ENCODE peak calls at places on chromosomes 11 and 22, in four cellular contexts. One of them, this sample, is unnamed.

GRCh38 chr11:1308745-1309497 is 511 bp downstream of the TOLLIP start:
- DNase-seq in body of pancreas: no peak
- DNase-seq in stomach: no peak
- DNase-seq in thyroid gland: no peak
- DNase-seq in this sample: no peak

GRCh38 chr22:46149493-46149997 is 781 bp upstream of the PPARA start:
- DNase-seq in stomach: peak
- DNase-seq in body of pancreas: peak
- DNase-seq in thyroid gland: peak
- DNase-seq in this sample: peak

GRCh38 chr11:108340958-108341357 is 118.1 kb downstream of the ATM start:
- DNase-seq in body of pancreas: no peak
- DNase-seq in thyroid gland: no peak
- DNase-seq in stomach: no peak
- DNase-seq in this sample: no peak

GRCh38 chr11:2204361-2205213 is 33.0 kb upstream of the TH start:
- DNase-seq in thyroid gland: no peak
- DNase-seq in stomach: no peak
- DNase-seq in body of pancreas: peak
- DNase-seq in this sample: no peak

GRCh38 chr11:20014067-20014402 is 146.2 kb downstream of the DBX1 start:
- DNase-seq in stomach: no peak
- DNase-seq in body of pancreas: no peak
- DNase-seq in thyroid gland: no peak
- DNase-seq in this sample: no peak

GRCh38 chr11:19868281-19868821 is 155.7 kb downstream of the NAV2 start:
- DNase-seq in stomach: no peak
- DNase-seq in thyroid gland: peak
- DNase-seq in body of pancreas: no peak
- DNase-seq in this sample: no peak

GRCh38 chr11:2213890-2214526 is 42.4 kb upstream of the TH start:
- DNase-seq in stomach: no peak
- DNase-seq in body of pancreas: no peak
- DNase-seq in thyroid gland: no peak
- DNase-seq in this sample: no peak

GRCh38 chr22:41436322-41437113 is 10.1 kb downstream of the TOB2 start:
- DNase-seq in thyroid gland: no peak
- DNase-seq in stomach: no peak
- DNase-seq in body of pancreas: no peak
- DNase-seq in this sample: no peak

GRCh38 chr22:19085233-19086043 is 36.8 kb downstream of the DGCR2 start:
- DNase-seq in stomach: no peak
- DNase-seq in body of pancreas: no peak
- DNase-seq in thyroid gland: no peak
- DNase-seq in this sample: peak

GRCh38 chr22:47033648-47034000 is 271.2 kb downstream of the TBC1D22A start:
- DNase-seq in stomach: no peak
- DNase-seq in body of pancreas: no peak
- DNase-seq in thyroid gland: no peak
- DNase-seq in this sample: no peak

GRCh38 chr11:35148163-35148562 is 9.2 kb downstream of the CD44 start:
- DNase-seq in body of pancreas: no peak
- DNase-seq in thyroid gland: no peak
- DNase-seq in stomach: no peak
- DNase-seq in this sample: no peak

GRCh38 chr11:111006207-111006606 is 239.3 kb upstream of the POU2AF2 start:
- DNase-seq in stomach: no peak
- DNase-seq in body of pancreas: no peak
- DNase-seq in thyroid gland: no peak
- DNase-seq in this sample: no peak

GRCh38 chr11:19905280-19905853 is 192.7 kb downstream of the NAV2 start:
- DNase-seq in body of pancreas: no peak
- DNase-seq in thyroid gland: no peak
- DNase-seq in stomach: no peak
- DNase-seq in this sample: no peak

GRCh38 chr22:19118601-19118880 is 3.7 kb downstream of the DGCR2 start:
- DNase-seq in stomach: no peak
- DNase-seq in body of pancreas: no peak
- DNase-seq in thyroid gland: no peak
- DNase-seq in this sample: no peak

GRCh38 chr11:134973801-134974200 is 561.8 kb upstream of the B3GAT1 start:
- DNase-seq in stomach: no peak
- DNase-seq in thyroid gland: no peak
- DNase-seq in body of pancreas: no peak
- DNase-seq in this sample: no peak

GRCh38 chr11:122691751-122692150 is 36.2 kb downstream of the UBASH3B start:
- DNase-seq in body of pancreas: no peak
- DNase-seq in thyroid gland: no peak
- DNase-seq in stomach: no peak
- DNase-seq in this sample: no peak

GRCh38 chr22:41971431-41971830 is 2.2 kb downstream of the SEPTIN3 start:
- DNase-seq in stomach: no peak
- DNase-seq in body of pancreas: no peak
- DNase-seq in thyroid gland: no peak
- DNase-seq in this sample: no peak

GRCh38 chr11:17930544-17931144 is 82.2 kb downstream of the SERGEF start:
- DNase-seq in body of pancreas: no peak
- DNase-seq in thyroid gland: no peak
- DNase-seq in stomach: no peak
- DNase-seq in this sample: no peak

GRCh38 chr11:112612283-112612849 is 348.9 kb upstream of the NCAM1 start:
- DNase-seq in body of pancreas: no peak
- DNase-seq in thyroid gland: no peak
- DNase-seq in stomach: no peak
- DNase-seq in this sample: no peak

GRCh38 chr22:17167486-17167885 is 8.4 kb upstream of the HDHD5 start:
- DNase-seq in stomach: peak
- DNase-seq in thyroid gland: peak
- DNase-seq in body of pancreas: peak
- DNase-seq in this sample: no peak

GRCh38 chr11:64872790-64873488 is 5.5 kb downstream of the EHD1 start:
- DNase-seq in thyroid gland: no peak
- DNase-seq in body of pancreas: no peak
- DNase-seq in stomach: no peak
- DNase-seq in this sample: no peak

GRCh38 chr22:40525250-40525884 is 111.2 kb downstream of the MRTFA start:
- DNase-seq in stomach: peak
- DNase-seq in thyroid gland: peak
- DNase-seq in body of pancreas: peak
- DNase-seq in this sample: peak

GRCh38 chr11:68099474-68100405 is 21.4 kb downstream of the CHKA start:
- DNase-seq in thyroid gland: peak
- DNase-seq in stomach: peak
- DNase-seq in body of pancreas: peak
- DNase-seq in this sample: peak

GRCh38 chr22:37953437-37954179 is at the start of the genes C22orf23 and POLR2F:
- DNase-seq in body of pancreas: peak
- DNase-seq in thyroid gland: peak
- DNase-seq in stomach: peak
- DNase-seq in this sample: peak
- TF ChIP-seq POLR2A in body of pancreas: peak
- TF ChIP-seq POLR2A in thyroid gland: peak
- TF ChIP-seq POLR2A in stomach: no peak
- TF ChIP-seq POLR2A in this sample: peak

DNA sequence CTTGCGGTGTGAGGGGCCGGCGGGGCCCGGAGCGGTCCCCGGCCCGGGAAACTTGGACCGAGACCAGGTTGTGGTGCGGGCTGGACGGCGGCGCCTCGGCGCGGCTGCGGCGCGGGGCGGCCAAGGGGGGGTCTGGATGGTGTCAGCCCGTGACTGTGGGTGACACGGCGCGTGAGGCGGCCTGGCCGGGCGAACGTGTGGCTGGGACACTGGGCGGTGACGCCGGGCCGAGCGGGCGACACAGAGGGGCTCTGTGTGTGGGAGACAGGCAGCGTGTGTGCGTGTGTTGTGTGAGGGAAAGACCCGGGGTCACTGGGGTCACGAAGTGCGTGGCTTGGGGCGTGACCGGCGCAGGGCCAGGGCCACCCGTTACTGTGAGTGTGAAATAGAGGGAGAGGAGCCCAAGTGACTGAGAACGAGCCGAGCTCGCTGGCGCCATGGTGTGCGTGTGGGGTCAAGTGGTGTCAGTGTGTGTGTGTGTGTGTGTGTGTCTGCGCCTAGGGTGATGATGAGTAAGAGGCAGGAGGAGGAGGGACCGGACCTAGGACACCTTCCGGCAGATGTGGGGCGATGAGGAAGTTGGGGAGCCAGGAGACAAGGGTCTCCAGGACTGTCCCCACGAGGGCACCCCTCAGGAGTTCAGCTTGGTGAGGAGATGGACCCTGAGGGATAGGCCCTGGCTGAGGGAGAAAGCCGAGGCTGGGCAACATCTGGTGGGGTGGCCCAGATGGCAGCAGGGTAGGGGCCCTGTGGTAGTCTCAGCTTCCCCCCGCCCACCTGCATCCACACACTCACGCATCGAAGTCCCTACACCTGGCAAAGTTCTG is 817 bp downstream of the RELT start:
- DNase-seq in body of pancreas: peak
- DNase-seq in stomach: peak
- DNase-seq in thyroid gland: peak
- DNase-seq in this sample: peak
- TF ChIP-seq POLR2A in body of pancreas: peak
- TF ChIP-seq POLR2A in stomach: no peak
- TF ChIP-seq POLR2A in thyroid gland: no peak
- TF ChIP-seq POLR2A in this sample: no peak

GRCh38 chr11:86726118-86726748 is 53.8 kb upstream of the ME3 start:
- DNase-seq in thyroid gland: no peak
- DNase-seq in stomach: no peak
- DNase-seq in body of pancreas: no peak
- DNase-seq in this sample: no peak

GRCh38 chr11:86722041-86722440 is 49.6 kb upstream of the ME3 start:
- DNase-seq in body of pancreas: no peak
- DNase-seq in stomach: no peak
- DNase-seq in thyroid gland: no peak
- DNase-seq in this sample: no peak

GRCh38 chr11:86719781-86720463 is 47.5 kb upstream of the ME3 start:
- DNase-seq in thyroid gland: no peak
- DNase-seq in stomach: no peak
- DNase-seq in body of pancreas: no peak
- DNase-seq in this sample: no peak

GRCh38 chr11:86724137-86724536 is 51.7 kb upstream of the ME3 start:
- DNase-seq in stomach: no peak
- DNase-seq in body of pancreas: no peak
- DNase-seq in thyroid gland: no peak
- DNase-seq in this sample: no peak

GRCh38 chr11:86722748-86723147 is 50.3 kb upstream of the ME3 start:
- DNase-seq in thyroid gland: no peak
- DNase-seq in body of pancreas: no peak
- DNase-seq in stomach: no peak
- DNase-seq in this sample: no peak
- TF ChIP-seq POLR2A in thyroid gland: no peak
- TF ChIP-seq POLR2A in body of pancreas: no peak
- TF ChIP-seq POLR2A in stomach: no peak
- TF ChIP-seq POLR2A in this sample: no peak

GRCh38 chr22:25169278-25170031 is 30.2 kb upstream of the CRYBB3 start:
- DNase-seq in thyroid gland: peak
- DNase-seq in body of pancreas: no peak
- DNase-seq in stomach: no peak
- DNase-seq in this sample: no peak
- TF ChIP-seq POLR2A in thyroid gland: no peak
- TF ChIP-seq POLR2A in body of pancreas: no peak
- TF ChIP-seq POLR2A in stomach: no peak
- TF ChIP-seq POLR2A in this sample: no peak

DNA sequence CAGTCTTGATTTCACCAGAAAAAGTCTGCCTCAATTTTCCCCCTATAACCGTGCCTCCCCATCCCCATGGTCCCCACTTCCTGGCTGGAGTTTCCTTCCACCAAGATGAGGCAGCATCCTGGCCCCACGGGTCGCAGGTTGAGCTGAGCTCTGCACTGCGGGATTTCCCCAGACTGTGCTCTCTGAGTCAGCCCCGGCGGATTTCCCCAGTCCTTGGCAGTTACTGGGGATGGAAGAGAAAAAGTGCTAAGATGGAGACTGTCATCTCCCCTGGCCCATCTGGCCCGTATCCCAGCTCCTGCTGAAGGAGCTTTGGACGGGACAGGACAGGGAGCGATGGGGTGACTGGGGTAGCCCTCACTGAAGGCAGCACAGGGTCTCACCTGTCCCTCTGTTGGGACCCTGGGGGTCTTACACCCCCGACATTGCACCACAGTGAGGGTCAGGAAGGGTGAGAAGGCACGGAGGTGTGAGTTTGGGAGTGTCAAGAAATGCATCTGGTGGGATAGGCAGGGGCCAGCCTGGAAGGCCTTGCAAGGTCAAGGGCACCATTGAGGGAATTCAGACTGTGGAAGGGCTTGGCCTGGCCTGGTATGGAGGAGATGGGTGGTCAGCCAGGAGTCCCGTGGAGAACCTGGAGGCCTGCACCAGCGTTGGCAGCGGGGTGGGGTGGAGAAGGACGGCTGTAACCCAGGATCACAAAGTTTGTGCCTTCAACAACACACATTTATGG is 36.5 kb downstream of the NADSYN1 start:
- DNase-seq in thyroid gland: no peak
- DNase-seq in body of pancreas: peak
- DNase-seq in stomach: peak
- DNase-seq in this sample: no peak
- TF ChIP-seq POLR2A in thyroid gland: no peak
- TF ChIP-seq POLR2A in body of pancreas: no peak
- TF ChIP-seq POLR2A in stomach: no peak
- TF ChIP-seq POLR2A in this sample: no peak

GRCh38 chr11:89491141-89491690 is at the start of gene NOX4:
- DNase-seq in thyroid gland: peak
- DNase-seq in body of pancreas: no peak
- DNase-seq in stomach: peak
- DNase-seq in this sample: no peak
- TF ChIP-seq POLR2A in thyroid gland: no peak
- TF ChIP-seq POLR2A in body of pancreas: no peak
- TF ChIP-seq POLR2A in stomach: no peak
- TF ChIP-seq POLR2A in this sample: no peak

This sample was measured in erythroblast.